ENCODE peak calls at places on chromosomes 1 and 21, in four cellular contexts. H, S, K and C are unnamed samples.

GRCh38 chr21:24290151-24290833 is 1317.0 kb downstream of the MRPL39 start:
- DNase-seq in H (no peak), S (peak; percentile 1), K (no peak), C (no peak)

GRCh38 chr1:117240547-117240946 is 29.8 kb upstream of the VTCN1 start:
- DNase-seq in H (no peak), S (no peak), K (no peak), C (no peak)

GRCh38 chr1:17452686-17453085 is 13.2 kb upstream of the RCC2 start:
- DNase-seq in H (no peak), S (no peak), K (no peak), C (no peak)

GRCh38 chr1:151716771-151717631 is at the start of gene CELF3:
- DNase-seq in H (no peak), S (no peak), K (peak; percentile 58), C (no peak)

GRCh38 chr1:109777436-109777835 is 13.7 kb upstream of the EPS8L3 start:
- DNase-seq in H (no peak), S (no peak), K (no peak), C (no peak)

GRCh38 chr1:7705048-7705907 is 65.8 kb upstream of the VAMP3 start:
- DNase-seq in H (peak; percentile 6), S (no peak), K (peak; percentile 50), C (no peak)

GRCh38 chr1:185733818-185734709 is at the start of gene HMCN1:
- DNase-seq in H (no peak), S (no peak), K (no peak), C (no peak)

GRCh38 chr1:177849130-177849529 is 120.7 kb downstream of the SEC16B start:
- DNase-seq in H (no peak), S (no peak), K (no peak), C (no peak)

GRCh38 chr1:96309783-96310182 is 411.8 kb upstream of the PTBP2 start:
- DNase-seq in H (no peak), S (no peak), K (no peak), C (no peak)

GRCh38 chr1:58157281-58157680 is 389.2 kb downstream of the OMA1 start:
- DNase-seq in H (no peak), S (no peak), K (no peak), C (no peak)

GRCh38 chr1:1115136-1115829 is 606 bp downstream of the C1orf159 start:
- DNase-seq in H (no peak), S (no peak), K (no peak), C (no peak)

GRCh38 chr1:238252033-238252802 is 361.5 kb upstream of the ZP4 start:
- DNase-seq in H (peak; percentile 13), S (no peak), K (peak; percentile 13), C (no peak)

GRCh38 chr1:29090937-29091618 is 32.6 kb downstream of the TMEM200B start:
- DNase-seq in H (no peak), S (no peak), K (no peak), C (no peak)

GRCh38 chr1:148309940-148310500 is 157.9 kb upstream of the NBPF11 start:
- DNase-seq in H (no peak), S (no peak), K (no peak), C (no peak)

GRCh38 chr1:228989992-228990827 is 254.9 kb downstream of the RHOU start:
- DNase-seq in H (peak; percentile 10), S (no peak), K (peak; percentile 47), C (no peak)

GRCh38 chr1:147073062-147073432 is 99.2 kb downstream of the PRKAB2 start:
- DNase-seq in H (peak; percentile 73), S (no peak), K (no peak), C (no peak)

GRCh38 chr1:244112646-244113045 is 61.6 kb downstream of the ZBTB18 start:
- DNase-seq in H (no peak), S (no peak), K (no peak), C (no peak)

GRCh38 chr1:61980561-61980960 is 214.1 kb upstream of the L1TD1 start:
- DNase-seq in H (no peak), S (no peak), K (no peak), C (no peak)

GRCh38 chr1:47444578-47445465 is 7.0 kb downstream of the FOXD2 start:
- DNase-seq in H (no peak), S (no peak), K (no peak), C (no peak)

GRCh38 chr1:1034438-1034759 is 14.5 kb downstream of the AGRN start:
- DNase-seq in H (no peak), S (no peak), K (no peak), C (no peak)

GRCh38 chr1:177645491-177645890 is 324.4 kb downstream of the SEC16B start:
- DNase-seq in H (no peak), S (no peak), K (no peak), C (no peak)

GRCh38 chr1:99682291-99682751 is 36.4 kb downstream of the PALMD start:
- DNase-seq in H (no peak), S (no peak), K (no peak), C (no peak)

GRCh38 chr1:58726581-58726980 is 26.7 kb upstream of the MYSM1 start:
- DNase-seq in H (no peak), S (no peak), K (no peak), C (no peak)

GRCh38 chr1:151545542-151545941 is 5.4 kb downstream of the TUFT1 start:
- DNase-seq in H (no peak), S (no peak), K (no peak), C (no peak)

GRCh38 chr21:41137401-41137800 is 30.6 kb upstream of the BACE2 start:
- DNase-seq in H (no peak), S (no peak), K (no peak), C (no peak)

GRCh38 chr1:118210051-118210722 is 25.2 kb upstream of the SPAG17 start:
- DNase-seq in H (no peak), S (no peak), K (no peak), C (no peak)

GRCh38 chr1:225866061-225866844 is 15.9 kb downstream of the TMEM63A start:
- DNase-seq in H (peak; percentile 34), S (peak; percentile 55), K (no peak), C (no peak)

GRCh38 chr1:60753508-60753907 is 328.9 kb upstream of the NFIA start:
- DNase-seq in H (no peak), S (no peak), K (no peak), C (no peak)

GRCh38 chr1:109361649-109362048 is 36.1 kb downstream of the SORT1 start:
- DNase-seq in H (no peak), S (no peak), K (no peak), C (no peak)

GRCh38 chr1:156854634-156855033 is 4.3 kb downstream of the INSRR start:
- DNase-seq in H (no peak), S (no peak), K (no peak), C (no peak)

GRCh38 chr1:101238041-101238515 is 1.3 kb downstream of the S1PR1 start:
- DNase-seq in H (no peak), S (peak; percentile 47), K (no peak), C (no peak)